ENCODE peak calls at places on chromosome 10, in four cellular contexts. Q, Y, W and V are unnamed samples.

GRCh38 chr10:84244651-84245270 is at the start of gene RGR:
- ATAC-seq in Y (peak), Q (peak), W (no peak), V (no peak)

GRCh38 chr10:88901206-88901605 is 21.2 kb downstream of the STAMBPL1 start:
- ATAC-seq in Q (no peak), W (peak), Y (no peak), V (peak)

GRCh38 chr10:23192741-23193434 is 776 bp downstream of the PTF1A start:
- ATAC-seq in Y (no peak), W (no peak), Q (no peak), V (no peak)

GRCh38 chr10:124636271-124636993 is 107.7 kb downstream of the FAM53B start:
- ATAC-seq in Y (no peak), Q (no peak), W (peak), V (no peak)

GRCh38 chr10:79322616-79323566 is 24.4 kb upstream of the PPIF start:
- ATAC-seq in Q (peak), W (peak), Y (no peak), V (peak)

GRCh38 chr10:28274475-28274874 is 28.4 kb downstream of the MPP7 start:
- ATAC-seq in Y (no peak), Q (no peak), W (no peak), V (no peak)

GRCh38 chr10:114426476-114426875 is 22.2 kb upstream of the AFAP1L2 start:
- ATAC-seq in W (no peak), Y (no peak), Q (no peak), V (no peak)

GRCh38 chr10:51246156-51246555 is 171.9 kb downstream of the PRKG1 start:
- ATAC-seq in Q (no peak), W (no peak), Y (no peak), V (no peak)

GRCh38 chr10:77310288-77310687 is 327.3 kb downstream of the KCNMA1 start:
- ATAC-seq in Y (no peak), W (no peak), Q (no peak), V (no peak)

GRCh38 chr10:74145133-74145532 is 5.5 kb downstream of the AP3M1 start:
- ATAC-seq in Q (peak), Y (no peak), W (no peak), V (no peak)

GRCh38 chr10:124339119-124339807 is 79.5 kb downstream of the OAT start:
- ATAC-seq in W (no peak), Y (no peak), Q (no peak), V (no peak)

GRCh38 chr10:69816963-69817605 is 15.4 kb downstream of the COL13A1 start:
- ATAC-seq in W (peak), Y (no peak), Q (no peak), V (no peak)

GRCh38 chr10:24008164-24009066 is 200.5 kb upstream of the KIAA1217 start:
- ATAC-seq in W (no peak), Y (peak), Q (no peak), V (no peak)